ENCODE peak calls at places on chromosomes 7 and 10, in five cellular contexts. M is substantia nigra; U is cardiac fibroblast; Z is nephron progenitor cell; K is stimulated activated CD4-positive, alpha-beta T cell treated with anti-CD3 and anti-CD28 coated beads, Interleukin-4, amount 100 ng/mL, for 24 hours. L is an unnamed sample.

GRCh38 chr10:137031-137430 is 1.8 kb downstream of the ZMYND11 start:
- DNase-seq in M (no peak), U (no peak), Z (peak), K (peak), L (peak)

GRCh38 chr10:5959116-5959515 is 18.2 kb downstream of the IL15RA start:
- DNase-seq in M (no peak), U (no peak), Z (no peak), K (no peak), L (no peak)

GRCh38 chr10:99560277-99561126 is 27.8 kb downstream of the NKX2-3 start:
- DNase-seq in M (peak), U (peak), Z (peak), K (peak), L (peak)

GRCh38 chr7:2776353-2776752 is 67.8 kb downstream of the GNA12 start:
- DNase-seq in M (no peak), U (no peak), Z (no peak), K (no peak), L (no peak)

GRCh38 chr7:27453702-27454405 is 208.8 kb downstream of the HIBADH start:
- DNase-seq in M (no peak), U (peak), Z (no peak), K (no peak), L (no peak)

GRCh38 chr10:124364674-124365073 is 54.0 kb downstream of the OAT start:
- DNase-seq in M (no peak), U (no peak), Z (no peak), K (no peak), L (no peak)

GRCh38 chr7:5143935-5144903 is 45.8 kb upstream of the WIPI2 start:
- DNase-seq in M (no peak), U (peak), Z (no peak), K (peak), L (peak)

GRCh38 chr10:70115948-70116682 is 16.5 kb downstream of the AIFM2 start:
- DNase-seq in M (no peak), U (peak), Z (peak), K (peak), L (peak)

GRCh38 chr7:2701832-2702593 is 14.0 kb downstream of the AMZ1 start:
- DNase-seq in M (peak), U (peak), Z (no peak), K (no peak), L (peak)

GRCh38 chr10:101817542-101818118 is 614 bp downstream of the OGA start:
- DNase-seq in M (peak), U (peak), Z (peak), K (peak), L (peak)

GRCh38 chr7:36315309-36315948 is 74.2 kb upstream of the ANLN start:
- DNase-seq in M (no peak), U (no peak), Z (no peak), K (no peak), L (no peak)

GRCh38 chr7:55132890-55133551 is 114.2 kb downstream of the EGFR start:
- DNase-seq in M (no peak), U (peak), Z (no peak), K (peak), L (no peak)

GRCh38 chr10:77160679-77161078 is 476.9 kb downstream of the KCNMA1 start:
- DNase-seq in M (no peak), U (peak), Z (no peak), K (no peak), L (no peak)

GRCh38 chr10:15367296-15367830 is 3.7 kb downstream of the FAM171A1 start:
- DNase-seq in M (no peak), U (no peak), Z (no peak), K (no peak), L (no peak)

GRCh38 chr7:99975782-99976521 is at the start of gene AZGP1:
- DNase-seq in M (no peak), U (peak), Z (no peak), K (no peak), L (no peak)

GRCh38 chr7:17830206-17830605 is 110.1 kb downstream of the SNX13 start:
- DNase-seq in M (no peak), U (peak), Z (no peak), K (no peak), L (no peak)

GRCh38 chr7:23618241-23618640 is 21.1 kb downstream of the CCDC126 start:
- DNase-seq in M (no peak), U (no peak), Z (no peak), K (no peak), L (no peak)

GRCh38 chr10:21082206-21082605 is 185.1 kb upstream of the NEBL start:
- DNase-seq in M (no peak), U (no peak), Z (no peak), K (no peak), L (no peak)

GRCh38 chr10:127337801-127338200 is 141.4 kb upstream of the INSYN2A start:
- DNase-seq in M (no peak), U (peak), Z (peak), K (no peak), L (no peak)

GRCh38 chr10:126628746-126629145 is 41.7 kb downstream of the C10orf90 start:
- DNase-seq in M (peak), U (no peak), Z (no peak), K (no peak), L (no peak)